ENCODE peak calls at places on chromosomes 1 and 21, in four cellular contexts. One of them, this sample, is unnamed.

GRCh38 chr1:54548389-54549044 is 489 bp downstream of the ACOT11 start:
- DNase-seq in effector memory CD4-positive, alpha-beta T cell: no peak
- DNase-seq in tibial artery: no peak
- DNase-seq in mesenchymal stem cell: no peak
- DNase-seq in this sample: no peak

GRCh38 chr1:150362721-150363425 is 1.1 kb upstream of the RPRD2 start:
- DNase-seq in effector memory CD4-positive, alpha-beta T cell: no peak
- DNase-seq in tibial artery: no peak
- DNase-seq in mesenchymal stem cell: no peak
- DNase-seq in this sample: no peak

GRCh38 chr1:116211294-116211693 is 100.1 kb downstream of the MAB21L3 start:
- DNase-seq in effector memory CD4-positive, alpha-beta T cell: no peak
- DNase-seq in tibial artery: no peak
- DNase-seq in mesenchymal stem cell: no peak
- DNase-seq in this sample: no peak

GRCh38 chr21:45872902-45873301 is 108.7 kb upstream of the COL6A1 start:
- DNase-seq in effector memory CD4-positive, alpha-beta T cell: no peak
- DNase-seq in tibial artery: peak; percentile 12
- DNase-seq in mesenchymal stem cell: no peak
- DNase-seq in this sample: no peak

GRCh38 chr1:33030575-33030974 is 6.1 kb downstream of the AK2 start:
- DNase-seq in effector memory CD4-positive, alpha-beta T cell: no peak
- DNase-seq in tibial artery: no peak
- DNase-seq in mesenchymal stem cell: peak; percentile 86
- DNase-seq in this sample: no peak

GRCh38 chr1:181513786-181514297 is 30.5 kb downstream of the CACNA1E start:
- DNase-seq in effector memory CD4-positive, alpha-beta T cell: no peak
- DNase-seq in tibial artery: no peak
- DNase-seq in mesenchymal stem cell: no peak
- DNase-seq in this sample: no peak

GRCh38 chr1:226425431-226426031 is 17.6 kb upstream of the PARP1 start:
- DNase-seq in effector memory CD4-positive, alpha-beta T cell: no peak
- DNase-seq in tibial artery: no peak
- DNase-seq in mesenchymal stem cell: no peak
- DNase-seq in this sample: no peak

GRCh38 chr1:152673016-152673415 is 2.1 kb upstream of the LCE2C start:
- DNase-seq in effector memory CD4-positive, alpha-beta T cell: no peak
- DNase-seq in tibial artery: no peak
- DNase-seq in mesenchymal stem cell: no peak
- DNase-seq in this sample: no peak

GRCh38 chr21:28454978-28455600 is 537.6 kb downstream of the LTN1 start:
- DNase-seq in effector memory CD4-positive, alpha-beta T cell: no peak
- DNase-seq in tibial artery: no peak
- DNase-seq in mesenchymal stem cell: no peak
- DNase-seq in this sample: no peak

GRCh38 chr1:212980123-212980800 is 29.9 kb downstream of the VASH2 start:
- DNase-seq in effector memory CD4-positive, alpha-beta T cell: no peak
- DNase-seq in tibial artery: no peak
- DNase-seq in mesenchymal stem cell: peak; percentile 31
- DNase-seq in this sample: no peak

GRCh38 chr1:56508523-56508983 is 70.8 kb downstream of the PLPP3 start:
- DNase-seq in effector memory CD4-positive, alpha-beta T cell: no peak
- DNase-seq in tibial artery: peak; percentile 79
- DNase-seq in mesenchymal stem cell: no peak
- DNase-seq in this sample: no peak

GRCh38 chr1:222042120-222042519 is 300.2 kb upstream of the DUSP10 start:
- DNase-seq in effector memory CD4-positive, alpha-beta T cell: no peak
- DNase-seq in tibial artery: no peak
- DNase-seq in mesenchymal stem cell: peak; percentile 68
- DNase-seq in this sample: no peak

GRCh38 chr1:229105109-229105508 is 165.8 kb upstream of the RAB4A start:
- DNase-seq in effector memory CD4-positive, alpha-beta T cell: no peak
- DNase-seq in tibial artery: no peak
- DNase-seq in mesenchymal stem cell: no peak
- DNase-seq in this sample: no peak

GRCh38 chr1:225299624-225300023 is 128.2 kb downstream of the LBR start:
- DNase-seq in effector memory CD4-positive, alpha-beta T cell: no peak
- DNase-seq in tibial artery: no peak
- DNase-seq in mesenchymal stem cell: no peak
- DNase-seq in this sample: no peak

GRCh38 chr21:32844653-32845443 is 73.3 kb upstream of the PAXBP1 start:
- DNase-seq in effector memory CD4-positive, alpha-beta T cell: no peak
- DNase-seq in tibial artery: no peak
- DNase-seq in mesenchymal stem cell: peak; percentile 14
- DNase-seq in this sample: no peak

GRCh38 chr21:42572906-42573495 is 59.3 kb downstream of the SLC37A1 start:
- DNase-seq in effector memory CD4-positive, alpha-beta T cell: no peak
- DNase-seq in tibial artery: peak; percentile 3
- DNase-seq in mesenchymal stem cell: no peak
- DNase-seq in this sample: no peak

GRCh38 chr1:99681583-99681982 is 35.7 kb downstream of the PALMD start:
- DNase-seq in effector memory CD4-positive, alpha-beta T cell: no peak
- DNase-seq in tibial artery: no peak
- DNase-seq in mesenchymal stem cell: peak; percentile 40
- DNase-seq in this sample: no peak

GRCh38 chr1:110610741-110611286 is 4.7 kb upstream of the KCNA2 start:
- DNase-seq in effector memory CD4-positive, alpha-beta T cell: no peak
- DNase-seq in tibial artery: no peak
- DNase-seq in mesenchymal stem cell: no peak
- DNase-seq in this sample: no peak

GRCh38 chr1:216958569-216958968 is 235.3 kb upstream of the ESRRG start:
- DNase-seq in effector memory CD4-positive, alpha-beta T cell: no peak
- DNase-seq in tibial artery: no peak
- DNase-seq in mesenchymal stem cell: no peak
- DNase-seq in this sample: no peak

GRCh38 chr21:37565530-37566223 is 199.1 kb downstream of the DYRK1A start:
- DNase-seq in effector memory CD4-positive, alpha-beta T cell: no peak
- DNase-seq in tibial artery: no peak
- DNase-seq in mesenchymal stem cell: peak; percentile 42
- DNase-seq in this sample: no peak

GRCh38 chr1:218475275-218475674 is 130.1 kb downstream of the TGFB2 start:
- DNase-seq in effector memory CD4-positive, alpha-beta T cell: no peak
- DNase-seq in tibial artery: no peak
- DNase-seq in mesenchymal stem cell: no peak
- DNase-seq in this sample: no peak

GRCh38 chr1:231679109-231679508 is 52.5 kb downstream of the DISC1 start:
- DNase-seq in effector memory CD4-positive, alpha-beta T cell: no peak
- DNase-seq in tibial artery: no peak
- DNase-seq in mesenchymal stem cell: peak; percentile 48
- DNase-seq in this sample: no peak

GRCh38 chr1:201493757-201494617 is 12.9 kb downstream of the CSRP1 start:
- DNase-seq in effector memory CD4-positive, alpha-beta T cell: no peak
- DNase-seq in tibial artery: no peak
- DNase-seq in mesenchymal stem cell: peak; percentile 73
- DNase-seq in this sample: no peak

GRCh38 chr1:19696820-19697219 is 32.1 kb downstream of the HTR6 start:
- DNase-seq in effector memory CD4-positive, alpha-beta T cell: no peak
- DNase-seq in tibial artery: no peak
- DNase-seq in mesenchymal stem cell: no peak
- DNase-seq in this sample: no peak

GRCh38 chr1:152756872-152757271 is 953 bp upstream of the KPRP start:
- DNase-seq in effector memory CD4-positive, alpha-beta T cell: no peak
- DNase-seq in tibial artery: no peak
- DNase-seq in mesenchymal stem cell: no peak
- DNase-seq in this sample: no peak

GRCh38 chr1:87435484-87435883 is 106.8 kb downstream of the LMO4 start:
- DNase-seq in effector memory CD4-positive, alpha-beta T cell: no peak
- DNase-seq in tibial artery: no peak
- DNase-seq in mesenchymal stem cell: peak; percentile 48
- DNase-seq in this sample: no peak

GRCh38 chr1:42201986-42202385 is 37.4 kb upstream of the GUCA2A start:
- DNase-seq in effector memory CD4-positive, alpha-beta T cell: no peak
- DNase-seq in tibial artery: no peak
- DNase-seq in mesenchymal stem cell: no peak
- DNase-seq in this sample: no peak

GRCh38 chr1:215631489-215631888 is 64.4 kb downstream of the KCTD3 start:
- DNase-seq in effector memory CD4-positive, alpha-beta T cell: no peak
- DNase-seq in tibial artery: no peak
- DNase-seq in mesenchymal stem cell: peak; percentile 6
- DNase-seq in this sample: no peak

GRCh38 chr1:247845693-247846017 is 4.0 kb upstream of the OR11L1 start:
- DNase-seq in effector memory CD4-positive, alpha-beta T cell: no peak
- DNase-seq in tibial artery: no peak
- DNase-seq in mesenchymal stem cell: no peak
- DNase-seq in this sample: no peak

GRCh38 chr1:247848346-247848745 is 6.7 kb upstream of the OR11L1 start:
- DNase-seq in effector memory CD4-positive, alpha-beta T cell: no peak
- DNase-seq in tibial artery: no peak
- DNase-seq in mesenchymal stem cell: no peak
- DNase-seq in this sample: no peak

GRCh38 chr1:247843411-247843810 is 1.7 kb upstream of the OR11L1 start:
- DNase-seq in effector memory CD4-positive, alpha-beta T cell: no peak
- DNase-seq in tibial artery: no peak
- DNase-seq in mesenchymal stem cell: no peak
- DNase-seq in this sample: no peak

GRCh38 chr1:247841796-247842195 is at the start of gene OR11L1:
- DNase-seq in effector memory CD4-positive, alpha-beta T cell: no peak
- DNase-seq in tibial artery: no peak
- DNase-seq in mesenchymal stem cell: no peak
- DNase-seq in this sample: no peak

DNA sequence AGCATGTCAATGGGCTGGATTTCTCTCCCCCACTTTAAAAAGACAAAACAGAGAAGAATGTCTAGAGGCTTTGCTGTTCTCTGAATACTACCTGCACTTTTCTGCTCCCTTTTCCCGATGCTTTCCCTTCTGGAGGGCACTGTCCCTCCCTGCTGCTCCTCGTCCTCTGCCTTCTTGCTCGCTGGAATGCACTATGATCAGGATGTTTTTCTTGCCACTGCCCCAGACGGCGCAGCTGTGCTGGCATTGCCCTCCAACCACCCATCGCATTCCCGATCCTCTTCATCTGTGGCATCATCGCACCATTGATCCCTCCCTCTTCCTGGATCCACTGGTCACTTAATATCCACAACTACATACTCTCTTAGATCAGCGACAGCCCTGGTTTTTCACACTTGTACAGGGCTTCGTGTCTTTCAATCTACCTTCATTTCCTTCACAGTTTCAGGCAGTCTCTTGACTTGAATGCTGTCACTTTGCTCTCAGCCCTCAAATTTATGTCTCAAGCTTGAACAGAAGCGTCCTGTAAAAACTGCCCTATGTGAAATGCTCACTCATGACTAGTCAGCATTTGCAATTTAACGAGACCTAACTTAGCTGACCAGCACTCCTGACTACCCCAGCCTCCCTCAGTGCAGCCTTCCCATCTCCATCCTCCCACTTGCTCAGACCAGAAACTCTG is 3.5 kb upstream of the OR11L1 start:
- DNase-seq in effector memory CD4-positive, alpha-beta T cell: no peak
- DNase-seq in tibial artery: no peak
- DNase-seq in mesenchymal stem cell: no peak
- DNase-seq in this sample: no peak
- H3K9me3 ChIP-seq in effector memory CD4-positive, alpha-beta T cell: no peaks in the 10 kb centered on the region
- H3K9me3 ChIP-seq in tibial artery: no peaks in the 10 kb centered on the region
- H3K9me3 ChIP-seq in mesenchymal stem cell: peaks cover 15% of the 10 kb centered on the region
- H3K9me3 ChIP-seq in this sample: no peaks in the 10 kb centered on the region

DNA sequence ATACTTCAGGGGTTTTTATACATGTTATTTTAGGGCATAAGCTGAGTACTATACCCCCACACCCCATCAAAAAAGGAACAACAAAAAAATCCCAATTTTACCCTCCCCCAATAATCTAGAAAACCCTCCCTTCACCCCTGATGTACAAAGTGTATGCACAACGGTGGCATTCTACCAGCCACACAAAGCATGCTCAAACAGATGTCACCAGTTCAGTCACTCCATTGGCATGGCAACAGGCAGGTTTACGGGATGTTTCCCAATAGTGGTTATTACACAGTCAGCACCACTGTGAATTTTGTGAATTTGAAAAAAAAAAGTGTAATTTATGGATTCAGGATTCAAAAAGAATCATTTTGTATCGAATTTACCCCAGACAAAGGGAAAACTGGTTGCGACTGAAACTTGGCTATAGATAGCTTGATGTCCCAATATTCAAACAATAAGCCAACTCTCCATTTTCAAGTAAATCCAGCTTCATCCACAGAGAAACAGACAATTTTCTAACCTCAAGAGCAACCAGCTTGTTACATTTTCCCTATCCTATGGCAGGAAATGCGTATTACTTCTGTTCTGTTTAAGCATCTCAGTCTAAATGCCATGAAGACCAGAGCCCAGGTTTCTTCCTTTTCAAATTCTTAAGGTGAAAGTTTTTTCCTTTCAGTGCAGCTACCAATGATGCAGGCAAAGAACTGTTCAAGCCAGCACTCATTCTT is 34.0 kb upstream of the SLC45A3 start:
- DNase-seq in effector memory CD4-positive, alpha-beta T cell: no peak
- DNase-seq in tibial artery: no peak
- DNase-seq in mesenchymal stem cell: peak; percentile 39
- DNase-seq in this sample: no peak
- H3K9me3 ChIP-seq in effector memory CD4-positive, alpha-beta T cell: no peaks in the 10 kb centered on the region
- H3K9me3 ChIP-seq in tibial artery: no peaks in the 10 kb centered on the region
- H3K9me3 ChIP-seq in mesenchymal stem cell: no peaks in the 10 kb centered on the region
- H3K9me3 ChIP-seq in this sample: no peaks in the 10 kb centered on the region

DNA sequence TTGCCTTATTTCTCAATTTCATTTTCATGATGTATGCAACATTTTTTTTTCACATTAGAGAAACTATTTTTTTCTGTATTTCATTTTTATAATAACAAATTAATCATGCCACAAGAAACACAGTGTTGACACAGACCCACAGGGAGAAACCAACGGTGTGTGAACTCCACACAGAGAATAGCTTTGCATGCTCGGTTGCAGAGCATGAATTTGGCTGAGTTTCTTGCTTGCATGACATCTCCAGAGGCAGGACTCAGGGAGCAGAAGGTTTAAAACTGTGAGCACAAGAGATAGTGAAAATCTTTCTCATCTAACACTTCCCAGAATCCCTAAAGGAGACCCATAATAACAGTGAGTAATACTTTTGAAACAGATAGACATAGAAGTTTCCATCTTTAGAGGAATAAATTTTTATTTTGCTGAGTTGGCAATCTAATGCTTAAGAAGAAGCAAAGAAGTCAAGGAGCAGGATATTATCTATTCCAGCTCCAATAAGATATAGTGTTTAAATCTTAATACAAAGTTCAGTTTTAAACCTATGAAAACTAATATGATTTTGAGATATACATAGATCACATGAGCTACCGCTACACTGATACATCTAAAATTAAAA is 890.9 kb downstream of the MRPL39 start:
- DNase-seq in effector memory CD4-positive, alpha-beta T cell: no peak
- DNase-seq in tibial artery: no peak
- DNase-seq in mesenchymal stem cell: no peak
- DNase-seq in this sample: no peak
- H3K9me3 ChIP-seq in effector memory CD4-positive, alpha-beta T cell: no peaks in the 10 kb centered on the region
- H3K9me3 ChIP-seq in tibial artery: no peaks in the 10 kb centered on the region
- H3K9me3 ChIP-seq in mesenchymal stem cell: no peaks in the 10 kb centered on the region
- H3K9me3 ChIP-seq in this sample: no peaks in the 10 kb centered on the region

DNA sequence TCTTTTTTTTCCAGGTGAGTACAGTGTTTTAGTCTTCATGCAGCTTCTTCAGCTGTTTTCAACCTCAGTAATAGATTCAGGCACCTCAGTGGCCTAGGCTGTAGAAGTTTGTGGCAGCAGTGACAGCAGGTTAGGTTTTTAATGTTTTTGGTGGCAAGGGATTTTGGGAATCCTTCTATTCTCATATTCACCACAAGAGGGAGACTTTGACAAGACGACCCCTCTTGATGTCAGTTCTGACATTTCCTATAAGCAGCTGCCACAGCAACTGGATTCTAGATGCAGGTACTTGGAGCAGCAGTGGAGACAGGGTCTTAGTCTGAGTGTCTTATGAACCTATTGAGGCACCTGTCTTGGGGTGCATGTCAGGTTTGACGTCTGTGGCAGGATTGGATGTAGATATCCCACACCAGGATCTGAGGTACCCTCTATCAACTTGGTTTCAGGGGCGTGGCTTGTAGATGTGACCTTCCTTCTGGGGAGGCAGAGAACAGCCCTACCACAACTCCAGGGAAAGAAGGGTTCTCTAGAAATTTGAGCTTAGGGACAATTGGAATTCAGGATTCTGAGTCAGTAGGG is 1104.2 kb upstream of the TMPRSS15 start:
- DNase-seq in effector memory CD4-positive, alpha-beta T cell: no peak
- DNase-seq in tibial artery: no peak
- DNase-seq in mesenchymal stem cell: peak; percentile 12
- DNase-seq in this sample: no peak
- H3K9me3 ChIP-seq in effector memory CD4-positive, alpha-beta T cell: peaks cover 4% of the 10 kb centered on the region
- H3K9me3 ChIP-seq in tibial artery: no peaks in the 10 kb centered on the region
- H3K9me3 ChIP-seq in mesenchymal stem cell: peaks cover 8% of the 10 kb centered on the region
- H3K9me3 ChIP-seq in this sample: no peaks in the 10 kb centered on the region